ENCODE peak calls at places on chromosome 18, in five cellular contexts. Y is GM23248, M is HCT116, I is neural progenitor cell, K is hepatocyte. O is an unnamed sample. For H3K4me1 and H4K20me1, the result is how much of the 10 kb centered on the place peaks cover.

GRCh38 chr18:31246460-31246859 is 71.5 kb upstream of the DSG1 start:
- DNase-seq in I (no peak), Y (no peak), M (no peak), K (no peak), O (no peak)

GRCh38 chr18:46677609-46678470 is 20.8 kb upstream of the LOXHD1 start:
- DNase-seq in I (no peak), K (no peak), Y (peak), M (peak), O (no peak)

GRCh38 chr18:79680100-79680879 is 687 bp downstream of the CTDP1 start:
- DNase-seq in M (no peak), I (peak), K (peak), Y (peak), O (peak)

GRCh38 chr18:61854578-61854977 is 38.2 kb downstream of the RNF152 start:
- DNase-seq in I (no peak), M (no peak), K (no peak), Y (no peak), O (no peak)

GRCh38 chr18:31230495-31230894 is 67.8 kb upstream of the DSC1 start:
- DNase-seq in M (peak), I (no peak), K (peak), Y (no peak), O (no peak)

GRCh38 chr18:8957731-8958130 is 144.8 kb upstream of the NDUFV2 start:
- DNase-seq in I (no peak), M (no peak), K (no peak), Y (no peak), O (no peak)

GRCh38 chr18:63844254-63844653 is 43.3 kb upstream of the SERPINB2 start:
- DNase-seq in I (peak), M (peak), Y (peak), K (peak), O (no peak)

GRCh38 chr18:45171575-45172225 is 443.6 kb upstream of the SLC14A2 start:
- DNase-seq in M (no peak), I (no peak), K (no peak), Y (peak), O (no peak)

GRCh38 chr18:11553098-11553940 is 56.1 kb upstream of the SLC35G4 start:
- DNase-seq in Y (peak), I (peak), K (peak), M (peak), O (no peak)

GRCh38 chr18:23716966-23717365 is 27.7 kb downstream of the LAMA3 start:
- DNase-seq in I (no peak), K (no peak), M (no peak), Y (peak), O (no peak)

GRCh38 chr18:56890632-56891031 is 239.5 kb downstream of the WDR7 start:
- DNase-seq in K (peak), M (no peak), Y (peak), I (no peak), O (peak)

GRCh38 chr18:7789853-7790552 is 222.9 kb downstream of the PTPRM start:
- DNase-seq in I (peak), M (peak), K (peak), Y (peak), O (no peak)

GRCh38 chr18:22322251-22322691 is 95.4 kb downstream of the CTAGE1 start:
- DNase-seq in I (no peak), M (no peak), K (no peak), Y (no peak), O (no peak)

GRCh38 chr18:25876334-25876979 is 214.0 kb downstream of the SS18 start:
- DNase-seq in M (no peak), I (no peak), Y (no peak), K (no peak), O (no peak)

GRCh38 chr18:7021994-7022840 is 95.4 kb downstream of the LAMA1 start:
- DNase-seq in Y (peak), K (peak), I (peak), M (peak), O (peak)

GRCh38 chr18:363327-364115 is 95.7 kb upstream of the THOC1 start:
- DNase-seq in K (no peak), M (no peak), Y (peak), I (no peak), O (peak)

GRCh38 chr18:13608791-13609552 is 117.4 kb downstream of the FAM210A start:
- DNase-seq in I (no peak), Y (no peak), K (no peak), M (no peak), O (no peak)

GRCh38 chr18:22607284-22607635 is 189.5 kb upstream of the CTAGE1 start:
- DNase-seq in K (no peak), I (no peak), M (no peak), Y (no peak), O (no peak)

GRCh38 chr18:78721281-78721949 is 258.2 kb upstream of the SALL3 start:
- DNase-seq in I (peak), Y (no peak), M (no peak), K (no peak), O (no peak)

GRCh38 chr18:80253871-80254492 is 6.7 kb upstream of the PARD6G start:
- DNase-seq in M (peak), I (no peak), Y (peak), K (peak), O (no peak)

GRCh38 chr18:12031836-12032235 is 50.5 kb downstream of the IMPA2 start:
- DNase-seq in M (no peak), K (no peak), I (no peak), Y (peak), O (no peak)

GRCh38 chr18:61935362-61935761 is 42.6 kb upstream of the RNF152 start:
- DNase-seq in K (no peak), Y (no peak), M (no peak), I (no peak), O (no peak)

GRCh38 chr18:11752116-11752911 is 63.2 kb downstream of the GNAL start:
- DNase-seq in Y (peak), M (no peak), I (peak), K (peak), O (no peak)

GRCh38 chr18:37385846-37386435 is 179.7 kb downstream of the CELF4 start:
- DNase-seq in I (peak), Y (peak), K (peak), M (peak), O (no peak)

GRCh38 chr18:43571078-43571689 is 293.9 kb upstream of the SYT4 start:
- DNase-seq in I (peak), Y (peak), M (no peak), K (peak), O (no peak)

GRCh38 chr18:22282311-22283235 is 113.2 kb downstream of the GATA6 start:
- DNase-seq in I (no peak), M (peak), K (peak), Y (peak), O (peak)

GRCh38 chr18:11502368-11502767 is 107.0 kb upstream of the SLC35G4 start:
- DNase-seq in K (no peak), I (no peak), Y (peak), M (no peak), O (no peak)

GRCh38 chr18:35851286-35851967 is 121.1 kb upstream of the RMP24 start:
- DNase-seq in I (no peak), K (no peak), M (no peak), Y (no peak), O (no peak)

GRCh38 chr18:34695300-34695699 is 14.8 kb upstream of the DTNA start:
- DNase-seq in I (no peak), K (no peak), M (no peak), Y (no peak), O (no peak)

GRCh38 chr18:12694032-12694431 is 8.5 kb downstream of the CEP76 start:
- DNase-seq in I (no peak), M (no peak), K (no peak), Y (no peak), O (peak)

GRCh38 chr18:79789901-79790885 is 7.5 kb upstream of the KCNG2 start:
- DNase-seq in Y (no peak), M (no peak), K (no peak), I (no peak), O (no peak)

GRCh38 chr18:26710460-26711096 is 154.9 kb downstream of the AQP4 start:
- DNase-seq in Y (no peak), K (no peak), I (no peak), M (no peak), O (no peak)

GRCh38 chr18:65750421-65751144 is at the start of gene CDH7:
- DNase-seq in I (peak), K (peak), Y (no peak), M (no peak), O (peak)

GRCh38 chr18:50614838-50615237 is 55.0 kb downstream of the MAPK4 start:
- DNase-seq in K (peak), M (no peak), I (no peak), Y (peak), O (no peak)

GRCh38 chr18:51655327-51655698 is 457.8 kb upstream of the MEX3C start:
- DNase-seq in I (no peak), Y (no peak), M (no peak), K (peak), O (no peak)

GRCh38 chr18:79934311-79935097 is 16.9 kb downstream of the SLC66A2 start:
- DNase-seq in K (peak), I (no peak), Y (no peak), M (no peak), O (no peak)

GRCh38 chr18:10122116-10122515 is 208.3 kb downstream of the VAPA start:
- DNase-seq in Y (peak), M (no peak), I (no peak), K (peak), O (peak)
- H2AFZ ChIP-seq in Y (no peak), M (no peak), I (no peak), K (no peak), O (no peak)

DNA sequence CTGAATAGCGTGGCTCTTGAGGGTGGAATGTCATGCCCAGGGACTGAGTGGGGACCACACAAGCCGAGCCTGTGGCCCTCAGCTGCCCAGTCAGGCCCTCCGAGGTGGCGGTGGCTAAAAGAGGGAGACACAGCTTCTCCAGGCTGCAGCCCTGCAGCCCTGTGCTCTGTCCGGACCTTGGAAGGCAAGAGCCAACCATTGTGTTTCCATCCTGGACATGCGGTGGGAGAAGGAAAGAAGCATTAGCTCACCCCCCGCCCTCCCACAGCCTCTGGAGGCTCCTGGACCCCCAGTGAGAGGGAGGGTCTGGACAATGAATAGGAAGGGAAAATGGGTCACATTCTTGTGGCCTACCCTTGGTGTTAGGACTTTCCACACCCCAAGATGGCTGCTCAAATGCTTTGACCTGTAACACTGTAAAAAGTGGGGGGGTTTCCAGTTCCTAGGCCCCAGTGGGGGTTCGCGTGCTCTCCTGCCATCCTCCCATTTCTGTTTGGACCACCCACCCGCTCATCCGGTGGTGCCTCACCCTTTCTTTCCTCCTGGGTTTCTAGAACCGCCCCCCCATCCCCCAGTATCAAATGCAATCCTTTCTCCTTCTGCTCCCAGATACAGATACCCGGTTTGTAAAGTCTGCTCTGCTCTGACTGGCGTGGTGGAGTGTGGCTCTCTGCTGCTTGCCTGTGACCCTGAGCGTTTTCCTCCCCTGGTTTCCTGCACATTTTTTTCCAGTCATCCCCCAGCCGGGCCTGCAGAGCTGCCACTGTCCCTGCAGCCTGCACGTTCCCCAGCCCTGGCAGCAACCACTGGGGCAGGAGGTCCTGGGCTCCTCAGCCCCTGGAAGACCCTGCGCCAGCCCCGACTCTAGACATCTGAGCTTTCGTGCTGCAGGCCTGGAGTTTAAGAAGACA is 36.3 kb upstream of the SMAD7 start:
- DNase-seq in M (no peak), I (no peak), K (no peak), Y (no peak), O (no peak)
- H3K4me1 ChIP-seq in M (under half), I (under half), K (under half), Y (under half), O (half or more)

GRCh38 chr18:55324166-55324565 is 263.8 kb downstream of the TCF4 start:
- DNase-seq in I (no peak), K (no peak), M (no peak), Y (no peak), O (no peak)
- H4K20me1 ChIP-seq in I (half or more), K (under half), M (under half), Y (under half), O (under half)

GRCh38 chr18:75160315-75160714 is 48.6 kb downstream of the PTGR3 start:
- DNase-seq in M (no peak), I (peak), Y (peak), K (no peak), O (no peak)
- H2AFZ ChIP-seq in M (no peak), I (no peak), Y (peak), K (no peak), O (no peak)

DNA sequence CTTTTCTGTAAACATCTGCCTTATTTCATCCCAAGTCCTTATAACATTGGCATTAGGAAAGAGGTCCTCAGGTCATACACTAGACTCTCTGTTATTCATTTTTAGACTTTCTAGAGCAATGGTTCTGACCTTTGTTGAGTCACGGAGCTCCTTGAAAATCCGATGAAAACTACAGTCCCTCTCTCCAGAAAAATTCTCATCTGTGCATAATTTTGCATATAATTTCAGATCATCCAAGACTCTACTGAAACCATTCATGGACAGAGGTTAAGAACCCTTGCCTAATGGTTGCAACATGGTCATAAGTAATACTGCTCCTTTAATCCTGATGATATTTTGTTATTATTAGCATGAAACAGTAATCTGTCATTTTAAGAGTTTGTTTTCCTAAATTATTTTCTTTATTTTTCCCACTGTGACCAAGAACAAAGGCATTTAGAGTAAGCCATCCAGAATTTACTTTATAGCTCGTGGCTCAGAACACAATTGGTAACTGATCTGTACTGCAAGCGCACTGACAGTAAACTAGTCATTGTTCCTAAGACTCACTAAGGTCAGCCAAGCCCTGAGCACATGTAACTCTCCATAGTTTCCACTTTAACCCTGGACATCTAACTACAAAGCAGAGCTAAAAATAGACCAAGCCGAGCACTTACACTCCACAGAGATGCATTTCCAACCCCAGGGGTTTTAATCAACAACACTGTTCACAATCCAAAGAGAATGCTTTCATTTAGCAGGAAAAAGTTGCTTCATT is 8.4 kb downstream of the MYOM1 start:
- DNase-seq in M (no peak), Y (no peak), I (no peak), K (peak), O (no peak)
- H3K4me1 ChIP-seq in M (under half), Y (under half), I (under half), K (under half), O (under half)

GRCh38 chr18:59481436-59481835 is 122.4 kb upstream of the LMAN1 start:
- DNase-seq in I (no peak), M (no peak), K (no peak), Y (no peak), O (no peak)

GRCh38 chr18:59477849-59478248 is 118.8 kb upstream of the LMAN1 start:
- DNase-seq in M (no peak), K (no peak), I (no peak), Y (no peak), O (no peak)

GRCh38 chr18:59479776-59480175 is 120.7 kb upstream of the LMAN1 start:
- DNase-seq in Y (no peak), M (no peak), K (no peak), I (no peak), O (no peak)

GRCh38 chr18:59478591-59478990 is 119.5 kb upstream of the LMAN1 start:
- DNase-seq in M (no peak), K (no peak), Y (no peak), I (no peak), O (no peak)
- H4K20me1 ChIP-seq in M (under half), K (under half), Y (under half), I (under half), O (under half)

DNA sequence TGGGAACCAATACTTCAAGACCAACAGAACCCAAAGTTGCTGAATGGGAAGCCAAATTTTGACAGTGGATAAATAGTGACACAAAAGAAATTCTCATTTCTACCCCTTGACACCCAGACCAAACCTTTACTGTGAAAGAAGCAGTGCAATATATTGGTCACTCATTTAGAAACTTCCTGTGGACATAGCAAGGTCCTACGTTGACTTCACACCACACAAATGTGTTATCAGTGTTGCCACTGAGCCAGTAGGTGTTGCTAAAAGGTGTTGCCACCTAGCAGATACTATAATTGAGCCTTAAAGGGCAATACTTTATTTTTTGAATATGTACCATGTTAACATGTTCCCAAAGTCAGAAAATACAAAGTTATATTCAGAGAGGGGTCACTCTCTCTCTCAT is 1008.9 kb upstream of the CDH2 start:
- DNase-seq in Y (no peak), I (no peak), K (no peak), M (no peak), O (no peak)
- H2AFZ ChIP-seq in Y (no peak), I (no peak), K (no peak), M (no peak), O (no peak)

DNA sequence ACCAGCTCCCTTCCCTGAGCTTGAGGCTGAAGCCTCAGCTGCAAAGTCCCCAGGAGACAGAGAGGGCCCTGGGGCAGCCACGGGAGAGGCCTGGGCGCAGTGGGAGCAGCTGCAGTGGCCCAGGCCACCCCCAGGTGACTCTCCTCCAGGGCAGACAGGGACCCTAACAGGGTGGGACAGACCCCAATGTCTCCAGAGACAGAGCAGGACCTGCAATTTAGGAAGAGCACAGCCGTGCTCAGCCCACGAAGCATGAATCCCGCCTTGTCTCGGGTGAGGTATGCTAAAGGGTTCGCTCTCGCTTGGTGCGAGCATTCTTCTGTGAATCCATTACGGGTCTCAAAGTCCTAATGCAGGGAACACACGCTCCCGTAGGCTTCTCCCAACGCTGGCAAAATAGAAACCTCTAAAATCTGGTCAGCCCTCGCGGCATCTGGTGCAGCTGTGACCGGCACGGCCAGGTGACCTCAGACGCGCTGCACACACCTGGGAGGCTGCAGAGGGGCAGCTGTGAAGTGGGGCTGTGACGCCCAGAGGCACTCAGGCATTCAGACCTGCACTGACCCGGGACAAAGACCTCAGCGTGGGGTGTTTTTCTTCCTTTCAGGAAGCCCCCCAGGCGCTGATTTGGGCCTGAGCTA is 12.6 kb downstream of the MBP start:
- DNase-seq in I (no peak), K (no peak), Y (no peak), M (no peak), O (no peak)
- H3K4me1 ChIP-seq in I (under half), K (under half), Y (under half), M (under half), O (under half)

GRCh38 chr18:47912794-47913594 is 17.5 kb downstream of the SMAD2 start:
- DNase-seq in M (no peak), Y (no peak), K (no peak), I (no peak), O (no peak)
- H4K20me1 ChIP-seq in M (under half), Y (under half), K (half or more), I (half or more), O (under half)

DNA sequence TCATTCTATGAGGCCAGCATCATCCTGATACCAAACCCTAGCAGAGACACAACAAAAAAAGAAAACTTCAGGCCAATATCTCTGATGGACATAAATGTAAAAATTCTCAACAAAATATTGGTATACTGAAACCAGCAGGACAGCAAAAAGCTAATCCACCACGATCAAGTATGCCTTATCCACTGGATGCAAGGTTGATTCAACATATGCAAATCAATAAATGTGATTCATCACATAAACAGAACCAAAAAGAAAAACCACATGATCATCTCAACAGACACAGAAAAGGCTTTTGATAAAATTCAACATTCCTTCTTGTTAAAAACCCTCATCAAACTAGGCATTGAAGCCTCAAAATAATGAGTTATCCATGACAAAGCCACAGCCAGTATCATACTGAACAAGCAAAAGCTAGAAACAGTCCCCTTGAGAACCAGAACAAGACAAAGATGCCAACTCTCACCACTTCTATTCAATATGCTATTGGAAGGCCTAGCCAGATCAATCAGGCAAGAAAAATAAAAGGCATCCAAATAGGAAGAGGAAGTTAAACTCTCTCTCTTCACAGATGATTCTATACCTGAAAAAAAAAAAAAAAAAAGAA is 45.3 kb downstream of the RTTN start:
- DNase-seq in M (no peak), Y (no peak), K (no peak), I (no peak), O (no peak)
- H2AFZ ChIP-seq in M (no peak), Y (peak), K (no peak), I (no peak), O (no peak)

O was measured in PC-9.